ENCODE peak calls at places on chromosomes 16 and 17, in five cellular contexts. V is PC-9, G is transverse colon, Z is lower leg skin, Q is astrocyte of the cerebellum. C is an unnamed sample.

GRCh38 chr16:57781741-57782606 is 20.3 kb downstream of the KIFC3 start:
- DNase-seq in V (no peak), G (no peak), Z (no peak), Q (peak), C (no peak)

GRCh38 chr17:61848247-61848646 is 15.1 kb downstream of the BRIP1 start:
- DNase-seq in V (no peak), G (no peak), Z (no peak), Q (no peak), C (no peak)

GRCh38 chr17:45813051-45813731 is 29.1 kb downstream of the CRHR1 start:
- DNase-seq in V (no peak), G (no peak), Z (no peak), Q (no peak), C (no peak)

GRCh38 chr17:71869833-71870545 is 250.8 kb upstream of the SOX9 start:
- DNase-seq in V (no peak), G (no peak), Z (no peak), Q (no peak), C (no peak)

GRCh38 chr17:6901086-6901485 is 69.6 kb upstream of the TEKT1 start:
- DNase-seq in V (no peak), G (no peak), Z (no peak), Q (no peak), C (no peak)

GRCh38 chr16:89084411-89084810 is 9.2 kb upstream of the ACSF3 start:
- DNase-seq in V (no peak), G (peak), Z (no peak), Q (no peak), C (no peak)

GRCh38 chr16:27813591-27813990 is 249.9 kb downstream of the GSG1L start:
- DNase-seq in V (no peak), G (no peak), Z (peak), Q (no peak), C (no peak)

GRCh38 chr17:77253611-77254051 is 112.9 kb downstream of the SEC14L1 start:
- DNase-seq in V (peak), G (no peak), Z (no peak), Q (no peak), C (no peak)

GRCh38 chr16:648071-648785 is 937 bp upstream of the WDR90 start:
- DNase-seq in V (peak), G (peak), Z (no peak), Q (no peak), C (no peak)

GRCh38 chr17:44623070-44623725 is 33.1 kb upstream of the MEIOC start:
- DNase-seq in V (no peak), G (no peak), Z (no peak), Q (peak), C (no peak)

GRCh38 chr17:75897076-75898019 is 597 bp upstream of the TRIM65 start:
- DNase-seq in V (no peak), G (peak), Z (peak), Q (no peak), C (no peak)

GRCh38 chr17:29565643-29566472 is 979 bp downstream of the ABHD15 start:
- DNase-seq in V (peak), G (peak), Z (peak), Q (no peak), C (no peak)

GRCh38 chr16:22220714-22221113 is 14.6 kb downstream of the EEF2K start:
- DNase-seq in V (no peak), G (no peak), Z (no peak), Q (no peak), C (no peak)

GRCh38 chr17:73974536-73974935 is 228.9 kb upstream of the RPL38 start:
- DNase-seq in V (no peak), G (no peak), Z (no peak), Q (no peak), C (no peak)

GRCh38 chr16:2365397-2365796 is 24.9 kb upstream of the ABCA3 start:
- DNase-seq in V (no peak), G (no peak), Z (no peak), Q (no peak), C (no peak)

GRCh38 chr16:273547-274421 is 2.0 kb downstream of the RGS11 start:
- DNase-seq in V (peak), G (peak), Z (no peak), Q (no peak), C (no peak)

GRCh38 chr17:75645889-75646625 is 12.8 kb downstream of the SMIM5 start:
- DNase-seq in V (peak), G (peak), Z (no peak), Q (no peak), C (no peak)

GRCh38 chr16:29192329-29193247 is 207.7 kb downstream of the LAT start:
- DNase-seq in V (peak), G (peak), Z (peak), Q (no peak), C (no peak)

GRCh38 chr16:82062645-82063058 is 27.6 kb downstream of the HSD17B2 start:
- DNase-seq in V (no peak), G (no peak), Z (peak), Q (peak), C (no peak)

GRCh38 chr17:17493249-17493985 is 2.8 kb downstream of the RASD1 start:
- DNase-seq in V (no peak), G (peak), Z (peak), Q (no peak), C (no peak)

GRCh38 chr16:75265911-75266701 is 14.7 kb upstream of the BCAR1 start:
- DNase-seq in V (peak), G (peak), Z (peak), Q (no peak), C (no peak)

GRCh38 chr16:84421081-84421937 is 53.0 kb downstream of the ATP2C2 start:
- DNase-seq in V (no peak), G (no peak), Z (no peak), Q (no peak), C (no peak)

GRCh38 chr17:4220655-4221054 is 43.1 kb downstream of the ANKFY1 start:
- DNase-seq in V (no peak), G (peak), Z (peak), Q (no peak), C (no peak)

GRCh38 chr17:37701424-37702020 is 43.3 kb downstream of the HNF1B start:
- DNase-seq in V (no peak), G (peak), Z (no peak), Q (no peak), C (no peak)

GRCh38 chr17:32551186-32551955 is 64.6 kb downstream of the CDK5R1 start:
- DNase-seq in V (peak), G (no peak), Z (no peak), Q (peak), C (no peak)

GRCh38 chr17:41672153-41672552 is 16.5 kb upstream of the EIF1 start:
- DNase-seq in V (no peak), G (no peak), Z (no peak), Q (no peak), C (no peak)

GRCh38 chr17:41678907-41679739 is 9.6 kb upstream of the EIF1 start:
- DNase-seq in V (peak), G (no peak), Z (no peak), Q (no peak), C (peak)

GRCh38 chr17:41679740-41680425 is 8.8 kb upstream of the EIF1 start:
- DNase-seq in V (no peak), G (no peak), Z (no peak), Q (no peak), C (no peak)

GRCh38 chr17:41678411-41678906 is 10.2 kb upstream of the EIF1 start:
- DNase-seq in V (peak), G (no peak), Z (no peak), Q (no peak), C (no peak)

DNA sequence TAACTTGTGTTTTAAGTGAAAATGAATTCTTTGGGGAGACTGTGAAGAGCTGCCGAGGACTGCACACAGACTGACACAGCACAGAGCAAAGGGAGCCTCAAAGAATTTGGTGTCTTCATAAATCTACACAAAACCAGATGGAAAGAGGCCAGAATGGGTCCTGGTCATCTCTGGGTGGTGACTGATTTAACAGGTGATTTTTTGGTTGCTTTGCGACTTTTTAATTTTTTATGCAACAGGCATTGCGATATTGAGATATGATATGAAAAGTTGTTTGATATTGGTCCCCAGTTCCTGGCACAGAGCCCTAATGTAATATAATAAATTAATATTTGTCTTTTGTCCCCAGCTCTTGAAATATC is 12.6 kb upstream of the EIF1 start:
- DNase-seq in V (no peak), G (no peak), Z (no peak), Q (no peak), C (no peak)
- H3K4me3 ChIP-seq in V (no peak), G (no peak), Z (no peak), Q (no peak), C (no peak)

GRCh38 chr17:31339906-31340661 is 18.7 kb upstream of the EVI2A start:
- DNase-seq in V (no peak), G (no peak), Z (no peak), Q (peak), C (no peak)
- TF ChIP-seq CTCF in V (no peak), G (no peak), Z (no peak), Q (no peak), C (no peak)

GRCh38 chr17:82751571-82752370 is at the start of gene TBCD:
- DNase-seq in V (peak), G (peak), Z (peak), Q (peak), C (peak)

GRCh38 chr17:82750241-82750905 is 1.5 kb upstream of the TBCD start:
- DNase-seq in V (no peak), G (no peak), Z (no peak), Q (no peak), C (no peak)

GRCh38 chr17:82752371-82753200 is 721 bp downstream of the TBCD start:
- DNase-seq in V (peak), G (peak), Z (no peak), Q (no peak), C (no peak)

GRCh38 chr17:82753201-82753464 is 1.3 kb downstream of the TBCD start:
- DNase-seq in V (no peak), G (no peak), Z (no peak), Q (no peak), C (no peak)

GRCh38 chr17:82751171-82751570 is 694 bp upstream of the TBCD start:
- DNase-seq in V (no peak), G (peak), Z (no peak), Q (no peak), C (no peak)
- H3K4me3 ChIP-seq in V (peak), G (peak), Z (peak), Q (peak), C (peak)

DNA sequence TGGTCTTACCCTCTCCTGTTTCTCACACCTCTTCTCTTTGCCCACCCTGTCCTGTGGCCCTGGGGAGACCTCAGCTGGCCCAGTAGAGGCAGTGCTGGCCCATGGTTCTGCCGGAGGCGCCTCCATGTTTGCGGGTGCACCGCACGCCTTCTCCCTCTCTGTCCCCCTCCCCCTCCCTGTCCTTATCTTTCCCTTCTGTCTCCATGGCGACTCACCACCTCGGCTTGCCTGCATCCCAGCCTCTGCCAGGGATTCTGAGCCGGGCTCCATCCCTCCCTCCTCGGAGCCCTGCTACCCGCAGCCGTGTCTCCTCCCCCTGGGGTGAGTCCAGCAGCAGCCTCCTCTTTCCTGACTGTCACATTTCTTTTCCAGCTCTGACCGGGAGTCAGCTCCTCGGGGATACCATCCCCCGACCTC is at the start of gene RNF112:
- DNase-seq in V (no peak), G (no peak), Z (peak), Q (no peak), C (no peak)
- TF ChIP-seq CTCF in V (no peak), G (no peak), Z (no peak), Q (no peak), C (no peak)

GRCh38 chr17:65054602-65055001 is 1.9 kb downstream of the GNA13 start:
- DNase-seq in V (no peak), G (no peak), Z (no peak), Q (no peak), C (no peak)
- H3K4me3 ChIP-seq in V (peak), G (peak), Z (no peak), Q (peak), C (peak)

DNA sequence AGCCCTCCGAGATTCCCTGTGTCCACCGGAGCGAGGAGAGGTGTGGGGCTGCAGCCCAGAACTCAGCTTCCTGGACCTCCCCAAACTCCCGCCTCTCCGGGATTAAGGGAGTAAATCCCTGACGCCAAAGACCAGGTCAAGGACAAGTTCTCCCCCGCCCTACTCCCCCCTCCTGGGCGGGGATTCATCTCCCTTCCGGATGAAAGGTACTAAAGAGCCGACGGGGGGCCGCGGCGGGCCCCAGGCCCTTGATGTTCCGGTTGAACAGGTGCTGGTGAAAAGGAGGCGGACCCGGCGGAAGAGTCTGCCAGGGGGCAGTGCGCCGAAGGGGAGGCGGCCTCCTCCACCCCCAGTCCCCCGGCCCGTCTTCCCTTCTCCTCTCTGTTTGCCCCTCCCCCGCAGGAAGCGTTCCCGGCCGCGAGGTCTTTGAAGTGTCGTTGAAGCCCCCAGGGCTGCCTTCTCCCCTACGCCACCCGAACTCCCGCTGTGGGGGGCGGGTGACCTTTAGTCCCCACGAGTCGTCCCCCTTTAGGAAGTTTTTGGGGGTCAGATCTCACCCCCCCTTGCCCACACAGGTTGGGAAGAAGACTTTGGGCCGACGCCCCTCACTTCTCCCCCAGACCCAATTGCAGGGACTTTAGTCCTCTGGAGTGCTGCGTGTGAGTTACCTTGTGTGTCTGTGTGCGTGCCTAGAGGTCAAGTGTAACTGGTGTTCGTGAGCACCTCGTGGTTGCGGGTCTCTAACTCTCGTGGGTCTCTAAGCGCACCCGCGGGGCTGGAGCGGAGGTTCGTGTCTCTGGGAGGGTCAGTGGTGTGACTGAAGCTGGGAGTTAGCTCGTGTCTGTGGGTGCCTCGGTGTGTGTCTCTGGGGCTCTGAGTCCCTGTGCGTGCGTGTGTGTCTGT is 1.1 kb upstream of the MLLT6 start:
- DNase-seq in V (peak), G (peak), Z (peak), Q (no peak), C (no peak)
- TF ChIP-seq CTCF in V (no peak), G (no peak), Z (no peak), Q (no peak), C (no peak)

C was measured in HFF-Myc.